ENCODE peak calls at places on chromosomes 7 and 10, in five cellular contexts. One of them, this sample, is unnamed.
A peak's percentile ranks its signal among the peaks of the same experiment; 100 is the strongest.

GRCh38 chr7:130363156-130363847 is 17.0 kb upstream of the CPA1 start:
- DNase-seq in WTC11: no peak
- DNase-seq in H1: no peak
- DNase-seq in K562: no peak
- DNase-seq in HepG2: peak; percentile 76
- DNase-seq in this sample: no peak

GRCh38 chr7:74418076-74418475 is 35.6 kb upstream of the GTF2IRD1 start:
- DNase-seq in WTC11: no peak
- DNase-seq in H1: no peak
- DNase-seq in K562: no peak
- DNase-seq in HepG2: no peak
- DNase-seq in this sample: no peak

GRCh38 chr7:65827366-65827765 is 45.5 kb upstream of the VKORC1L1 start:
- DNase-seq in WTC11: no peak
- DNase-seq in H1: no peak
- DNase-seq in K562: no peak
- DNase-seq in HepG2: no peak
- DNase-seq in this sample: no peak

GRCh38 chr10:129339841-129340240 is 127.2 kb upstream of the MGMT start:
- DNase-seq in WTC11: no peak
- DNase-seq in H1: no peak
- DNase-seq in K562: no peak
- DNase-seq in HepG2: no peak
- DNase-seq in this sample: no peak

GRCh38 chr7:115941703-115942268 is 88.8 kb downstream of the TFEC start:
- DNase-seq in WTC11: no peak
- DNase-seq in H1: no peak
- DNase-seq in K562: no peak
- DNase-seq in HepG2: no peak
- DNase-seq in this sample: no peak

GRCh38 chr7:906776-907157 is 30.4 kb downstream of the GET4 start:
- DNase-seq in WTC11: no peak
- DNase-seq in H1: no peak
- DNase-seq in K562: no peak
- DNase-seq in HepG2: no peak
- DNase-seq in this sample: no peak

GRCh38 chr10:113458461-113458860 is 94.4 kb upstream of the HABP2 start:
- DNase-seq in WTC11: no peak
- DNase-seq in H1: peak; percentile 19
- DNase-seq in K562: no peak
- DNase-seq in HepG2: no peak
- DNase-seq in this sample: no peak

GRCh38 chr7:33186187-33186586 is 56.8 kb downstream of the BBS9 start:
- DNase-seq in WTC11: no peak
- DNase-seq in H1: no peak
- DNase-seq in K562: no peak
- DNase-seq in HepG2: no peak
- DNase-seq in this sample: no peak

GRCh38 chr10:51640120-51640819 is 59.1 kb downstream of the CSTF2T start:
- DNase-seq in WTC11: no peak
- DNase-seq in H1: no peak
- DNase-seq in K562: no peak
- DNase-seq in HepG2: no peak
- DNase-seq in this sample: no peak

GRCh38 chr7:121049028-121049791 is 60.7 kb downstream of the CPED1 start:
- DNase-seq in WTC11: no peak
- DNase-seq in H1: no peak
- DNase-seq in K562: peak; percentile 79
- DNase-seq in HepG2: no peak
- DNase-seq in this sample: no peak

GRCh38 chr10:60907972-60908371 is 36.0 kb downstream of the RHOBTB1 start:
- DNase-seq in WTC11: no peak
- DNase-seq in H1: no peak
- DNase-seq in K562: no peak
- DNase-seq in HepG2: no peak
- DNase-seq in this sample: no peak

GRCh38 chr10:3835770-3836169 is 50.8 kb upstream of the KLF6 start:
- DNase-seq in WTC11: no peak
- DNase-seq in H1: no peak
- DNase-seq in K562: peak; percentile 49
- DNase-seq in HepG2: no peak
- DNase-seq in this sample: no peak

GRCh38 chr10:102919992-102920736 is 2.1 kb downstream of the CNNM2 start:
- DNase-seq in WTC11: peak; percentile 28
- DNase-seq in H1: peak; percentile 56
- DNase-seq in K562: no peak
- DNase-seq in HepG2: peak; percentile 34
- DNase-seq in this sample: no peak

GRCh38 chr7:93622036-93622714 is 47.7 kb upstream of the CALCR start:
- DNase-seq in WTC11: peak; percentile 20
- DNase-seq in H1: no peak
- DNase-seq in K562: peak; percentile 35
- DNase-seq in HepG2: peak; percentile 20
- DNase-seq in this sample: no peak

GRCh38 chr7:140697447-140698143 is 1.1 kb downstream of the NDUFB2 start:
- DNase-seq in WTC11: no peak
- DNase-seq in H1: peak; percentile 54
- DNase-seq in K562: no peak
- DNase-seq in HepG2: no peak
- DNase-seq in this sample: no peak

GRCh38 chr7:2471022-2471329 is 5.2 kb downstream of the GRIFIN start:
- DNase-seq in WTC11: no peak
- DNase-seq in H1: no peak
- DNase-seq in K562: no peak
- DNase-seq in HepG2: no peak
- DNase-seq in this sample: no peak

GRCh38 chr7:66771795-66772194 is 31.3 kb downstream of the RABGEF1 start:
- DNase-seq in WTC11: no peak
- DNase-seq in H1: no peak
- DNase-seq in K562: no peak
- DNase-seq in HepG2: no peak
- DNase-seq in this sample: no peak

DNA sequence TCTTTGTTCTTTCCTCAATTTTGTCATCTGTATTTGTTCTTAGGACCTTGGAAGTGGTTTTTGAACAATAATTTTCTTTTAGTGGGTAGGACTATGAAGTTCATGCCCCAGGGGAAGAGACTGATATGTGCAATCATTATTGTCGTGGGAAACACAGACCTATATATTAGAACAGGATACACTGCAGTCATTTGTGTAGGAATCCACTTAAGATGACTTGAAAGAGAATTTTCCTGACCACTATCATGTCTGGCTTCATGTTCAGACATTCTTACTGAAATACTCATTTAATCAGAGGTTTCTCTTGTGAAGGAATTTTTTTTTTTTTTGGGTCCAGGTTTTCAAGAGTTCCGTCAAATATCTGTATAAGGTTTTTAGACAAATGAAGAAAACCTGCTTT is 163.6 kb downstream of the SUGCT start:
- DNase-seq in WTC11: no peak
- DNase-seq in H1: no peak
- DNase-seq in K562: no peak
- DNase-seq in HepG2: no peak
- DNase-seq in this sample: no peak
- TF ChIP-seq USF2 in WTC11: no peak
- TF ChIP-seq USF2 in H1: no peak
- TF ChIP-seq USF2 in K562: no peak
- TF ChIP-seq USF2 in HepG2: no peak
- TF ChIP-seq USF2 in this sample: no peak

DNA sequence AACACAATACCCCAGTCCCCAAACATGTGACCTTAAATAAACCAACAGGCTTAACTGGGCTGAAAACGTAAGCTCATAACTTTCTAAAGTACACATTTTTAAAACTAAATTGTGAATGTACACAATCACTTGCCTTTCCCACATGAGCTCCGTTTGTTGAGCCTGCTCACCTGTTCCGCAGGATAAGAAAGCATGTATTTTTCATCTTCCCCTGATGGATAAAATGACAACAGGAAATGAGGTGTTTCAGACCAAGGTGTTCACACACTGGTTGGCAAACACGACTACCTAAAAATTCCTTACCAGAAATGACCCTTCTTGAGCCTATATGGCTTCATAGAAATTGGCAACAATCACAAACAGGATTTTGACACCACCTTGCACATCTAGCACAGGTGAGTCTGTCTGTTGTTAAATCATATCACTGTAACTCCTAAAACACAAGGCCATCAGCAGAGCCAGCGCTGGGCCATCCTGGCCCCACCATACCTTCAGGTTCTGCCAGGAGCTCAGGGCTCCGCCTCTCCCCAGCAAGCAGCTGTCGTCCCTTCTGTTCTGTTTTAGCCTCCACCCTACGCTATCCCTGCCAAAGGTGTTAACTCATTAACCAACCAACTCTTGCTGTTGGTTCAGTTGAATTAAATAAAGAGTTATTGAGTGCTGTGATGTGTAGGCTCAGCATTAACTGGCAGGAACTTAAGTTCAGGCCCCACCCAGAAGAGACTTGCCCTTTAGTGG is 73.6 kb upstream of the RNF32 start:
- DNase-seq in WTC11: no peak
- DNase-seq in H1: no peak
- DNase-seq in K562: no peak
- DNase-seq in HepG2: no peak
- DNase-seq in this sample: no peak
- TF ChIP-seq SP1 in WTC11: no peak
- TF ChIP-seq SP1 in H1: no peak
- TF ChIP-seq SP1 in K562: no peak
- TF ChIP-seq SP1 in HepG2: no peak
- TF ChIP-seq SP1 in this sample: no peak

DNA sequence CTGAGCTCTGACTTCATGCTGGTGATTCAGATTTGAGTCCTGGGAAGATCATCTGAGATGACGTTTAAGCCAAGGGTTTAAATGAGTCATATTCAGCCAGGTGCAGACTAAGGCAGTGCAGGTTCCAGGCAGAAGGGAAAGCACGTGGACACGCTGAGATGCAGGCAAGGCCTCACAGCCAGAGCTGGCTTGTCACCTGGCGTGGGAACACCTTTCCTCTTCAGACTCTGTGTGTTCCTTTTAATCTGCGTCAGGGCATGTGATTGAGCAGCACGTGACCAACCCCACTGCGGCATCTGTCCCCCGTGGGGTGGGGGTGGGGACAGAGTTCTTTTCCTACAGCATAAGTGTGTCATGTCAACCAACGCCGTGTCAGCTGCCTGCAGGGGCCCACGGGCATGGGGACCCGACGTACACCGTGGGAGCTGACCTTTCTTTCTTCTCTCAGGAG is 10.7 kb upstream of the IDI2 start:
- DNase-seq in WTC11: no peak
- DNase-seq in H1: no peak
- DNase-seq in K562: no peak
- DNase-seq in HepG2: no peak
- DNase-seq in this sample: no peak
- TF ChIP-seq USF2 in WTC11: no peak
- TF ChIP-seq USF2 in H1: no peak
- TF ChIP-seq USF2 in K562: peak; percentile 4
- TF ChIP-seq USF2 in HepG2: no peak
- TF ChIP-seq USF2 in this sample: peak; percentile 11

GRCh38 chr10:125158528-125159485 is 1.6 kb downstream of the CTBP2 start:
- DNase-seq in WTC11: no peak
- DNase-seq in H1: peak; percentile 35
- DNase-seq in K562: peak; percentile 60
- DNase-seq in HepG2: no peak
- DNase-seq in this sample: no peak
- TF ChIP-seq SP1 in WTC11: no peak
- TF ChIP-seq SP1 in H1: no peak
- TF ChIP-seq SP1 in K562: no peak
- TF ChIP-seq SP1 in HepG2: no peak
- TF ChIP-seq SP1 in this sample: no peak

DNA sequence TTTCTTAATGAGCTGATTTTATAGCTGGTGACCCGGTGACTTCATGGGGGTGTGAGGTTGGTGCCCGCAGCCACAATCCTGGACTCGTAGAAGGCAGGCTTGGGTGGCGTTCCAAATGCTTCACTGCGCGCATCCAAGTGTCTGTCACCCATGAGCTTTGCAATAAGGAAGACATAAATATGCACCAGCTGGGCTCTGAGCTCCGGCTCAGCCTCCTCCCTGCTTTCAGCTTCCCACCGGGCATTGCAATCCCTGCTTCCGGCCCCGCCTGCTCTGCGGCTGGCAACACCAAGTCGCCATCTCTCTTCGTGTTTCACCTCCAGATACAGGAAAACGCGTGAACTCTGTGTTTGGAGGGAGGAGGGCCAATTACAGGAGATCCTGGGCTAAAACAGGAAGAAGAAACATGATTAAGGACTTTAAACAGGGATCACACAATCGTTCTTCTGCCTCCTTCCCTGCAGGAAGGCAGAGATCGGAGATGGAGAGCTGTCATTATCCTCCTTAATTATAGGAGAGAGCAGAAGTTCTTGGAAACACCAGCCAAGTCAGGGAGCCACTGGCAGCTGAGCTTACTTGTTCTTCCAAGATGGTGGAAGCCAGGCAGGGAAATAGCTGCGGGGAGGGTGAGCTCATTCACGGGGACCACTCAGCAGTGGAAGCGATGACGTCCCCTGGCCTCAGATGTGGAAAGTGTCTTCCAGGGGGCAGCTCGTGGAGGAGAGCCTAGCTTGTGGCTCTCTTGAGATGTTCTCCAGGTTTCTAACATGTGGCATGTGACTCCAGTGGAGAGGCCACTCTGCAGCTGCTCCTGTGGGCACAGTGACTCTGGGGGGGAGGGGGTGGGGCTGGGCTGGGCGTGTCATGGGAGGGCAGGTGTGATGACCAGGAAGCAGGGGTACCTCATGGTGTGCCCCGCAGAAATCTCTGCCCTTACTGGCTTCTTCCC is 134.9 kb downstream of the CAMK1D start:
- DNase-seq in WTC11: no peak
- DNase-seq in H1: no peak
- DNase-seq in K562: no peak
- DNase-seq in HepG2: no peak
- DNase-seq in this sample: no peak
- TF ChIP-seq USF2 in WTC11: no peak
- TF ChIP-seq USF2 in H1: no peak
- TF ChIP-seq USF2 in K562: no peak
- TF ChIP-seq USF2 in HepG2: no peak
- TF ChIP-seq USF2 in this sample: no peak